ENCODE peak calls at places on chromosomes 2 and 18, in six cellular contexts. V, O, I, M, L and C are unnamed samples.

GRCh38 chr2:239548965-239549595 is 148.3 kb upstream of the HDAC4 start:
- DNase-seq in V (no peak), I (no peak), L (no peak), O (no peak), M (no peak), C (no peak)

GRCh38 chr2:148645925-148646559 is 1.5 kb downstream of the EPC2 start:
- DNase-seq in V (peak), I (peak), L (peak), M (peak), O (no peak), C (no peak)

GRCh38 chr2:113406114-113406513 is 31.4 kb upstream of the ZNG1B start:
- DNase-seq in M (no peak), O (no peak), V (no peak), L (no peak), I (no peak), C (no peak)

GRCh38 chr2:10369269-10370255 is 66.9 kb downstream of the HPCAL1 start:
- DNase-seq in L (peak), V (no peak), I (no peak), M (no peak), O (no peak), C (no peak)

GRCh38 chr2:20622296-20622686 is 28.6 kb downstream of the HS1BP3 start:
- DNase-seq in O (peak), M (no peak), I (no peak), V (no peak), L (no peak), C (no peak)

GRCh38 chr2:222613715-222614331 is 42.1 kb downstream of the FARSB start:
- DNase-seq in M (peak), V (peak), O (no peak), L (no peak), I (peak), C (no peak)

GRCh38 chr18:61149786-61150185 is 183.4 kb upstream of the CDH20 start:
- DNase-seq in O (no peak), V (no peak), M (no peak), I (no peak), L (no peak), C (no peak)

GRCh38 chr2:225002039-225002655 is 40.1 kb downstream of the DOCK10 start:
- DNase-seq in V (peak), O (no peak), I (peak), M (peak), L (peak), C (no peak)

GRCh38 chr2:45353879-45354278 is 257.2 kb downstream of the SRBD1 start:
- DNase-seq in M (no peak), V (peak), O (no peak), I (peak), L (no peak), C (no peak)

GRCh38 chr2:75155115-75155514 is 44.2 kb downstream of the TACR1 start:
- DNase-seq in O (no peak), V (no peak), M (no peak), L (no peak), I (no peak), C (no peak)

GRCh38 chr2:237281900-237282306 is 132.1 kb downstream of the COL6A3 start:
- DNase-seq in O (no peak), M (no peak), L (no peak), I (peak), V (peak), C (no peak)

GRCh38 chr2:198347349-198347748 is 543.0 kb downstream of the PLCL1 start:
- DNase-seq in L (no peak), M (no peak), V (peak), I (no peak), O (no peak), C (no peak)

GRCh38 chr2:50535256-50535655 is 496.7 kb downstream of the NRXN1 start:
- DNase-seq in M (no peak), O (no peak), V (no peak), I (no peak), L (no peak), C (no peak)

GRCh38 chr2:214310319-214310718 is 100.5 kb upstream of the VWC2L start:
- DNase-seq in O (no peak), I (no peak), V (no peak), M (no peak), L (no peak), C (no peak)

GRCh38 chr2:214315324-214315723 is 95.5 kb upstream of the VWC2L start:
- DNase-seq in I (no peak), L (no peak), O (no peak), V (no peak), M (no peak), C (no peak)

GRCh38 chr2:214311931-214312749 is 98.7 kb upstream of the VWC2L start:
- DNase-seq in V (no peak), L (no peak), I (no peak), O (no peak), M (no peak), C (no peak)

GRCh38 chr2:214311031-214311533 is 99.8 kb upstream of the VWC2L start:
- DNase-seq in L (no peak), M (no peak), V (no peak), I (no peak), O (no peak), C (no peak)
- TF ChIP-seq CTCF in L (no peak), M (no peak), V (no peak), I (peak), O (no peak), C (peak)

GRCh38 chr2:65364054-65364651 is 68.2 kb downstream of the SPRED2 start:
- DNase-seq in M (no peak), I (no peak), L (no peak), V (no peak), O (no peak), C (no peak)
- TF ChIP-seq CTCF in M (no peak), I (no peak), L (no peak), V (no peak), O (no peak), C (peak)

DNA sequence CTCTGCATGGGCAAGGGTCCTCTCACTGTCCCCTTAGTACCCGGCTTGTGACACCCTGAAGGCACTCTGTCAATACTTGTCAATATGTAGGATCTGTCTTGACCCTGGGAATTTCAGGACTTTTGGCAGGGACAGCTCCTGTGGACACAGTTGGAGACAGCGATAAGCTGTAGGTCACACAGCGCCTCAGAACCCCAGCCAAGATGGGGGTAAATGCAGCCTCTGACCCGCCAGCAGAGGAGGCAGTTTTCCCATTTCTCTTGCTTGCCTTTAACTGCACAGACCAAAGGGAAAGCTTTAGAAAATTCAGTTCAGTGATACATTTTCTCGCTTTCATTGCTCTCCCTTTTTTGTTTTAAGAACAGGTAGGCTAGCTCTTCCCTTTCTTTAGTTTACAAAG is 54.8 kb upstream of the KLHL29 start:
- DNase-seq in L (no peak), O (no peak), I (no peak), V (peak), M (no peak), C (no peak)
- TF ChIP-seq CTCF in L (no peak), O (no peak), I (no peak), V (peak), M (no peak), C (peak)

GRCh38 chr2:140085674-140086073 is 1305.5 kb upstream of the NXPH2 start:
- DNase-seq in I (peak), V (peak), L (no peak), O (no peak), M (no peak), C (no peak)
- TF ChIP-seq CTCF in I (peak), V (peak), L (no peak), O (no peak), M (no peak), C (no peak)

DNA sequence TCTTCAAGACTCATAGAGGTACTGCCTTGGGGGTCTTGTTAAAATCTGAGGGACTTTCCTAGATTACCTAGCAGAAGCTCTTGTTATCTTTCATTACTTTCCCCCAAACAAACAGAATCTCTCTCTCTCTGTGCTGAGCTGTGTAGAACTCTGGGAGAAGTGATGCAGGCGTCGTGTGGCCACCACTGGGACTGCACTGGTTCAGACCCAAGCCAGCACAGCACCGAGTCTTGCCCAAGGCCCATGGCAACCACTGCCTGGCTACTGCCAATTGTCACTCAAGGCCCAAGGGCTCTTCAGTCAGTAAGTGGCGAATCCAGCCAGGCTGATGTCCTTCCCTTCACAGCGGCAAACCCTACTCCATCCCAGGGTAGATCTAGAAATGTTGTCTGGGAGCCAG is 28.6 kb downstream of the PPP1R1C start:
- DNase-seq in I (no peak), O (no peak), L (no peak), M (no peak), V (no peak), C (no peak)
- TF ChIP-seq CTCF in I (no peak), O (no peak), L (no peak), M (no peak), V (no peak), C (no peak)